ENCODE peak calls at places on chromosomes 5 and 9, in ten cellular contexts. F, Z, W, L, X, P, M, Y, D and H are unnamed samples.

GRCh38 chr5:9932770-9933169 is 302.6 kb upstream of the TAS2R1 start:
- DNase-seq in F (peak; percentile 41), Z (peak; percentile 81), W (no peak), L (peak; percentile 58), X (peak; percentile 46), P (no peak), M (no peak), Y (no peak), D (no peak), H (no peak)

GRCh38 chr9:135088348-135088978 is 995 bp downstream of the OLFM1 start:
- DNase-seq in F (no peak), Z (no peak), W (no peak), L (no peak), X (no peak), P (no peak), M (peak; percentile 69), Y (no peak), D (no peak), H (no peak)

GRCh38 chr5:58019614-58020013 is 440.3 kb downstream of the PLK2 start:
- DNase-seq in F (peak; percentile 57), Z (no peak), W (no peak), L (peak; percentile 44), X (peak; percentile 5), P (no peak), M (no peak), Y (no peak), D (peak; percentile 66), H (no peak)

GRCh38 chr9:89497181-89497963 is 541 bp downstream of the SEMA4D start:
- DNase-seq in F (no peak), Z (no peak), W (no peak), L (no peak), X (no peak), P (no peak), M (peak; percentile 87), Y (peak; percentile 43), D (no peak), H (no peak)

GRCh38 chr5:118611332-118611945 is 376.9 kb downstream of the DTWD2 start:
- DNase-seq in F (no peak), Z (peak; percentile 17), W (no peak), L (peak; percentile 46), X (peak; percentile 23), P (no peak), M (no peak), Y (peak; percentile 6), D (no peak), H (no peak)

GRCh38 chr9:100206899-100207298 is 107.9 kb downstream of the INVS start:
- DNase-seq in F (no peak), Z (peak; percentile 10), W (no peak), L (peak; percentile 84), X (no peak), P (peak; percentile 7), M (no peak), Y (no peak), D (no peak), H (no peak)

GRCh38 chr5:99005506-99005905 is 76.7 kb upstream of the CHD1 start:
- DNase-seq in F (no peak), Z (no peak), W (no peak), L (no peak), X (peak; percentile 6), P (no peak), M (no peak), Y (no peak), D (no peak), H (no peak)

GRCh38 chr9:17775646-17776045 is 196.8 kb downstream of the SH3GL2 start:
- DNase-seq in F (no peak), Z (no peak), W (no peak), L (no peak), X (no peak), P (no peak), M (no peak), Y (no peak), D (no peak), H (no peak)

GRCh38 chr5:141848771-141849370 is 29.3 kb downstream of the PCDH1 start:
- DNase-seq in F (no peak), Z (peak; percentile 66), W (no peak), L (peak; percentile 98), X (peak; percentile 75), P (no peak), M (peak; percentile 84), Y (peak; percentile 61), D (no peak), H (no peak)

GRCh38 chr5:52827815-52828214 is 40.1 kb downstream of the ITGA1 start:
- DNase-seq in F (no peak), Z (no peak), W (no peak), L (no peak), X (no peak), P (no peak), M (no peak), Y (no peak), D (no peak), H (no peak)

GRCh38 chr9:71733176-71733575 is 35.1 kb downstream of the CEMIP2 start:
- DNase-seq in F (peak; percentile 24), Z (peak; percentile 44), W (no peak), L (no peak), X (no peak), P (no peak), M (no peak), Y (no peak), D (no peak), H (no peak)

GRCh38 chr5:71905804-71906711 is 187.0 kb downstream of the CARTPT start:
- DNase-seq in F (no peak), Z (no peak), W (no peak), L (no peak), X (peak; percentile 41), P (no peak), M (no peak), Y (no peak), D (no peak), H (no peak)

GRCh38 chr5:67196537-67197059 is at the start of gene CD180:
- DNase-seq in F (no peak), Z (no peak), W (no peak), L (no peak), X (no peak), P (peak; percentile 77), M (no peak), Y (no peak), D (no peak), H (no peak)

GRCh38 chr9:93662952-93663572 is 86.7 kb downstream of the PHF2 start:
- DNase-seq in F (no peak), Z (no peak), W (no peak), L (no peak), X (no peak), P (no peak), M (no peak), Y (no peak), D (peak; percentile 21), H (no peak)

GRCh38 chr9:115969096-115969495 is 184.5 kb upstream of the PAPPA start:
- DNase-seq in F (no peak), Z (no peak), W (no peak), L (peak; percentile 60), X (no peak), P (no peak), M (no peak), Y (no peak), D (no peak), H (no peak)

GRCh38 chr5:10637944-10638343 is 74.1 kb downstream of the ANKRD33B start:
- DNase-seq in F (no peak), Z (no peak), W (no peak), L (no peak), X (no peak), P (no peak), M (no peak), Y (no peak), D (no peak), H (no peak)

GRCh38 chr9:129343697-129344375 is 165.8 kb upstream of the IER5L start:
- DNase-seq in F (no peak), Z (no peak), W (no peak), L (no peak), X (peak; percentile 71), P (no peak), M (peak; percentile 94), Y (no peak), D (no peak), H (no peak)

GRCh38 chr9:83330207-83331196 is 207.7 kb downstream of the FRMD3 start:
- DNase-seq in F (no peak), Z (no peak), W (no peak), L (peak; percentile 65), X (no peak), P (no peak), M (no peak), Y (no peak), D (no peak), H (no peak)

GRCh38 chr5:40694433-40694832 is 14.7 kb downstream of the PTGER4 start:
- DNase-seq in F (no peak), Z (no peak), W (no peak), L (no peak), X (no peak), P (no peak), M (no peak), Y (no peak), D (no peak), H (no peak)

GRCh38 chr5:91207248-91207647 is 175.9 kb downstream of the ARRDC3 start:
- DNase-seq in F (no peak), Z (peak; percentile 50), W (no peak), L (peak; percentile 34), X (no peak), P (no peak), M (no peak), Y (no peak), D (no peak), H (no peak)